ENCODE peak calls at places on chromosome 19, in five cellular contexts. G is lung, D is body of pancreas, B is A549, C is HCT116. Y is an unnamed sample.
A peak's percentile ranks its signal among the peaks of the same experiment; 100 is the strongest.

GRCh38 chr19:56097306-56097705 is 23.8 kb downstream of the ZNF787 start:
- ATAC-seq in G (no peak), D (no peak), B (no peak), C (no peak), Y (no peak)

GRCh38 chr19:57334191-57334590 is 13.9 kb downstream of the ZNF543 start:
- ATAC-seq in C (no peak), D (no peak), G (no peak), B (no peak), Y (no peak)

GRCh38 chr19:54653181-54653809 is 9.5 kb upstream of the LILRB4 start:
- ATAC-seq in D (no peak), C (peak; percentile 84), G (no peak), B (peak; percentile 77), Y (no peak)

GRCh38 chr19:2175742-2176141 is 12.0 kb downstream of the DOT1L start:
- ATAC-seq in G (no peak), D (no peak), C (no peak), B (no peak), Y (no peak)

GRCh38 chr19:49109051-49109450 is 5.1 kb upstream of the LIN7B start:
- ATAC-seq in C (no peak), D (no peak), B (no peak), G (no peak), Y (no peak)

GRCh38 chr19:13629687-13630357 is 123.5 kb upstream of the CACNA1A start:
- ATAC-seq in C (no peak), G (no peak), B (no peak), D (no peak), Y (no peak)

GRCh38 chr19:50512999-50513745 is 541 bp downstream of the ASPDH start:
- ATAC-seq in D (no peak), C (no peak), B (no peak), G (no peak), Y (no peak)

GRCh38 chr19:32039446-32039845 is 306.0 kb upstream of the ZNF507 start:
- ATAC-seq in B (no peak), C (no peak), D (no peak), G (no peak), Y (no peak)

GRCh38 chr19:39264306-39265290 is 3.6 kb upstream of the IFNL2 start:
- ATAC-seq in G (peak; percentile 41), D (peak; percentile 20), B (peak; percentile 21), C (no peak), Y (no peak)

GRCh38 chr19:13652810-13653590 is 111.3 kb upstream of the MRI1 start:
- ATAC-seq in G (no peak), D (no peak), C (no peak), B (no peak), Y (no peak)

DNA sequence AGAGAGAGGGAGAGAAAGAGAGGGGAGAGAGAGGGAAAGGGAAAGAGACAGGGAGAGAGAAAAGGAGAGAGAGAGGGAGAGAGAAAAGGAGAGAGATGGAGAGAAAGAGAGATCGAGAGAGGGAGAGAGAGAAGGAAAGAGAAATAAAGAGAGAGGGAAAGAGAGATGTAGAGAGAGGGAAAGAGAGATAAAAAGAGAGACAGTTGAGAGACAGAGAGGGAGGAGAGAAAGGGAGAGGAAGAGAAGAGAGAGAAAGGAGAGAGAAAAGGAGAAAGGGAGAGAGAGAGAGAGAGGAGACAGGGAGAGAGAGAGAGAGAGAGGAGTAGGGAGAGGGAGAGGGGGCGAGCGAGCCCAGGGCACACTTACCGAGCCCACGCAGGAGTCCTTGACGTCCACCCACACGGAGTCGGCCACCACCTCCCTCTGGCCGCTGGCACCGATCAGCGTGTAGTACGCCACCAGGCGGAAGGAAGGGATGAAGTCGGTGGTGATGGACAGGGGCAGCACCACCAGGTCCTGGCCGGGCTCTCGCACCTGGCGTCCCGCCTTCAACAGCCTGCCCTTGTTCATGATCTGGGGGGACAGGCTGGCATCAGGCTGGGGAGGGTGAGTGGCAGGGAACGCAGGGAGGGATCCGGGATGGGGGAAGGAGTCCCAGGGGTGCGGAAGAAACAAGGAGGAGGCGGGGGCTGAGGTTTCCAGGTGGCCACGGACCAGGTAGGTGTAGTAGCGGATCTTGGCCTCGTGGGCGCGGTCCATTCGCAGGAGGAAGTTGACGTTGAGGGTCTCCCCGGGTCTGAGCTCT is 10.0 kb downstream of the C3 start:
- ATAC-seq in B (no peak), C (peak; percentile 47), D (no peak), G (no peak), Y (no peak)
- H3K4me3 ChIP-seq in B (no peak overlapping the region), C (no peak overlapping the region), D (no peak overlapping the region), G (no peak overlapping the region), Y (no peak overlapping the region)

DNA sequence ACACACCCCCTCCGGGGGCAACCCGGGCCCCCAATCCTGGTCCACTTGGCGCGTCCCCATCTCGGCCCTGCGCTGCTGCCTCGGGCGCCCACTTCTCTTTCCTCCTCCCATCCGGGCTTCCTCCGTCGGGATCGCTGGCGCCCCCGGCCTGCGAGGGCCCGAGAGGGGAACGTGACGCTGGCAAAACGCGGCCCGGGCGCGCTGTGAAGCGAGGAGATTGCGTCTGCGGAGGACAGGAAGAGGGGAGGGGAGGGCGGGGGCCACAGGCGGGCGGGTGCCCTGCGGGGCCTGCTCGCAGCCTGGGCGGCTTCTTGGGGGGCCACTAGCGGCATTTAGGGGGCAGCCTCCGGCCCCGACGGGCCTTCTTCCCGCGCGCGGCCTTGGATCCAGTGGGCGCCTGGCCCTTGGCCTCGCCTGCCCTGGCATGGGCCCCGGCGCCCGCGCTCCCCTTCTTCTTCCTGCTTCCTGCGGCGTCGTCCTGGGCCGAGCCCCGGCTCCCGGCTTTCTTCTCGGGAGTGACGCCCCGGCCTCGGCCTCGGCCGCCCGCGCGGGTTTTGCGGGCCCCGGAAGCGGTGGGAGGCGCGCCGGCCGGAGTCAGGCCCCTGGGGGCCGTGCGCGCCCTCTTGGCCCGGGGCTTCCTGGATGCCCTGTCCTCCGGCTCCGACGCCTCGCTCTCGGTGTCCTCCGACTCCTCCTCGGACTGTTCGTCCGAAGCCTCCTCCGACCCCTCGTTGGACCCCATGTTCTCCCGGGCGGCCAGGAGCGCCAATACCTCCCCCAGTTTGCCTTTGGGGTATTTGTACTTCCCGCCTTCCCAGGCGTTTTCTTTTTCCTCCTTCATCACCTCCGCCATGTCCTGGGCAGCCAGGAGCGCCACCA is 2.2 kb downstream of the PNMA8B start:
- ATAC-seq in G (no peak), C (no peak), D (no peak), B (no peak), Y (peak; percentile 27)
- H3K4me3 ChIP-seq in G (no peak overlapping the region), C (no peak overlapping the region), D (no peak overlapping the region), B (no peak overlapping the region), Y (peak overlapping the region; percentile 20)

GRCh38 chr19:34676697-34677385 is at the start of gene SCGB2B2:
- ATAC-seq in D (peak; percentile 75), B (peak; percentile 86), G (peak; percentile 85), C (peak; percentile 79), Y (peak; percentile 68)

GRCh38 chr19:34678085-34678412 is 571 bp downstream of the ZNF302 start:
- ATAC-seq in D (no peak), B (no peak), G (no peak), C (no peak), Y (no peak)

GRCh38 chr19:34675250-34675649 is 1.7 kb downstream of the SCGB2B2 start:
- ATAC-seq in G (no peak), D (no peak), B (no peak), C (no peak), Y (no peak)

GRCh38 chr19:34677386-34678084 is at the start of gene ZNF302:
- ATAC-seq in G (peak; percentile 97), B (peak; percentile 98), C (peak; percentile 96), D (peak; percentile 96), Y (peak; percentile 99)

GRCh38 chr19:34675919-34676318 is 1.0 kb downstream of the SCGB2B2 start:
- ATAC-seq in C (no peak), G (no peak), D (no peak), B (no peak), Y (no peak)
- H3K4me3 ChIP-seq in C (peak overlapping the region; percentile 74), G (no peak overlapping the region), D (no peak overlapping the region), B (no peak overlapping the region), Y (no peak overlapping the region)

DNA sequence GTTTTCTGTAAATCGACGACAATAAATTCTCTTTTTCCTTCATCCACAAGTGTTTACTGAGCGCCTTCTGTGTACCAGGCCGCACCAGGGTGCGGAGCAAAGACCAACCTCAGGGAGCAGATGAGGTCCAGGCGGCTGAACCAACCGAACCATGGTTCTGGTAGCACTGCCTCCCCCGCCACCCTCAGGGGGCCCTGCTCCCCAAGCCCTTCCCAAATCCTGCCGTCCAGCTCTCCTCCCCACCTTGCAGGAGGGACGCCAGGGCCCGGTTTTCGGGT is 5.1 kb downstream of the RNF225 start:
- ATAC-seq in G (no peak), C (no peak), B (no peak), D (no peak), Y (no peak)
- H3K4me3 ChIP-seq in G (peak overlapping the region; percentile 51), C (peak overlapping the region; percentile 45), B (peak overlapping the region; percentile 49), D (peak overlapping the region; percentile 2), Y (peak overlapping the region; percentile 18)

GRCh38 chr19:38039966-38040365 is 133.0 kb downstream of the SIPA1L3 start:
- ATAC-seq in D (no peak), G (no peak), C (no peak), B (peak; percentile 74), Y (no peak)

GRCh38 chr19:38044267-38045111 is 137.5 kb downstream of the SIPA1L3 start:
- ATAC-seq in C (peak; percentile 44), B (peak; percentile 27), G (no peak), D (no peak), Y (no peak)

GRCh38 chr19:38043649-38044144 is 136.7 kb downstream of the SIPA1L3 start:
- ATAC-seq in D (no peak), G (no peak), B (no peak), C (no peak), Y (no peak)

GRCh38 chr19:38045554-38046253 is 138.7 kb downstream of the SIPA1L3 start:
- ATAC-seq in G (no peak), B (peak; percentile 7), D (no peak), C (no peak), Y (no peak)

DNA sequence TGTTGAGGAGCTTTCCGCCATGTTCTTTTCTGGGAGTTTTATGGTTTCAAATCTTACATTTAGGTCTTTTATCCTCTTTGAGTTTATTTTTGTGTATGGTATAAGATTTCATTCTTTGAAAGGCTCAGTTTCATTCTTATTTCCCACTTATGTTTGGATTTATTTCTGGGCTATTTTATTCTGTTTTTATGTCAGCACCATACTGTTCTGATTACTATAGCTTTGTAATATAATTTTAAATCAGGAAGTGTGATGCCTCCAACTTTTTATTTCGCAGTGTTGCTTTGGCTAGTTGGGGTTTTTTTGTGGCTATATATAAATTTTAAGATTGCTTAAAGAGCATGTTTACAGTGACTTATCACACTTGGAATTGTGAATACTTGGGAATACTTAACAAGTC is 135.1 kb downstream of the SIPA1L3 start:
- ATAC-seq in C (no peak), G (no peak), B (no peak), D (no peak), Y (no peak)
- H3K4me3 ChIP-seq in C (no peak overlapping the region), G (no peak overlapping the region), B (no peak overlapping the region), D (no peak overlapping the region), Y (no peak overlapping the region)

DNA sequence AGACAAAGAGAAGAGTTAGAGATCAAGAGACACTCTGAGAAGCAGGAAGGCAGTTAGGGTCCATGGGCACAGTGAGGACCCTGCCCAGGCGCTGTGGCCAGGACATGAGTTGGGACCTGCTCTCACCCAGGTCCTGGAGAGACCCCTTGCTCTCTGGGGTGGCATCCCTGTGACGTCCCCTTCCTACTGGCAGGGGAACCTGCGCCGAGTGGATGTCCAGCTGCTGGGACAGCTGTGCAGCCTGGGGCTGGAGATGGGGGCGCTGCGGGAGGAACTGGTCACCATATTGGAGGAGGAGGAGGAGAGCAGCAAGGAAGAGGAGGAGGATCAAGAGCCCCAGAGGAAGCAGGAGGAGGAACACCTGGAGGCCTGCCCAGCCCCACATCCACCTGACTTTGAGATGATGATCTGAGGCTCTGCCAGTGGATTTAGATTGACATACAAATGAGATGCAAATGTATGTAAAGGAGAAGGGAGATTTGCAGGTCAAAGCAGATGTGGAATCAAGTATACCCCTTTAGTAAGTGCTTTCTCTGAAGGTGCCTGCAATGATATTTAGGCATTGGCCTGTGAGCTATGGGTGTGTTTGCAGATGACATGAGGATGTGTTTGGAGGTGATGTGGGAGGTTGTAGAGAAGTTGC is 978 bp downstream of the ERICH4 start:
- ATAC-seq in B (no peak), G (no peak), D (no peak), C (no peak), Y (no peak)
- H3K4me3 ChIP-seq in B (no peak overlapping the region), G (no peak overlapping the region), D (no peak overlapping the region), C (no peak overlapping the region), Y (no peak overlapping the region)